ENCODE peak calls at places on chromosomes 1 and 21, in four cellular contexts. N is CD4-positive, CD25-positive, alpha-beta regulatory T cell; U is cardiac muscle cell; K is fibroblast of lung. T is an unnamed sample. For H3K4me1, the result is how much of the 10 kb centered on the place peaks cover.

GRCh38 chr1:20484526-20485462 is 1.2 kb downstream of the CAMK2N1 start:
- DNase-seq in N (no peak), U (no peak), K (no peak), T (peak)

GRCh38 chr1:155379180-155379876 is 58.6 kb downstream of the RUSC1 start:
- DNase-seq in N (peak), U (peak), K (peak), T (no peak)

GRCh38 chr1:91749690-91750335 is 136.1 kb downstream of the TGFBR3 start:
- DNase-seq in N (no peak), U (no peak), K (no peak), T (no peak)

GRCh38 chr1:93395195-93395594 is 49.5 kb downstream of the DR1 start:
- DNase-seq in N (no peak), U (no peak), K (peak), T (no peak)

GRCh38 chr1:178609015-178609414 is 96.1 kb downstream of the TEX35 start:
- DNase-seq in N (no peak), U (no peak), K (peak), T (peak)

GRCh38 chr1:246373828-246374569 is 133.1 kb downstream of the SMYD3 start:
- DNase-seq in N (no peak), U (no peak), K (no peak), T (no peak)

GRCh38 chr1:17212487-17213121 is 7.7 kb downstream of the PADI1 start:
- DNase-seq in N (peak), U (peak), K (peak), T (peak)

GRCh38 chr1:79040424-79041089 is 34.0 kb upstream of the ADGRL4 start:
- DNase-seq in N (peak), U (no peak), K (peak), T (peak)

GRCh38 chr1:4010284-4010683 is 110.2 kb upstream of the C1orf174 start:
- DNase-seq in N (no peak), U (no peak), K (no peak), T (no peak)

GRCh38 chr1:163163861-163164582 is 38.7 kb downstream of the RGS5 start:
- DNase-seq in N (no peak), U (no peak), K (peak), T (peak)

GRCh38 chr1:183069562-183070216 is 46.5 kb downstream of the LAMC1 start:
- DNase-seq in N (no peak), U (no peak), K (peak), T (no peak)

GRCh38 chr1:59986736-59987310 is 60.2 kb upstream of the CYP2J2 start:
- DNase-seq in N (no peak), U (no peak), K (no peak), T (no peak)

GRCh38 chr1:118981436-118981835 is 6.7 kb downstream of the TBX15 start:
- DNase-seq in N (no peak), U (no peak), K (no peak), T (peak)

GRCh38 chr1:3695326-3696217 is 43.3 kb downstream of the TP73 start:
- DNase-seq in N (no peak), U (peak), K (peak), T (no peak)

GRCh38 chr1:228318823-228319241 is 87.8 kb downstream of the TRIM11 start:
- DNase-seq in N (no peak), U (no peak), K (no peak), T (no peak)

GRCh38 chr1:204637985-204638356 is 47.6 kb downstream of the LRRN2 start:
- DNase-seq in N (no peak), U (no peak), K (peak), T (no peak)

GRCh38 chr1:230105754-230106625 is 39.0 kb downstream of the GALNT2 start:
- DNase-seq in N (peak), U (no peak), K (peak), T (no peak)

GRCh38 chr1:17119076-17119743 is at the start of gene PADI2:
- DNase-seq in N (peak), U (peak), K (peak), T (no peak)

GRCh38 chr1:18540136-18540765 is 59.5 kb downstream of the KLHDC7A start:
- DNase-seq in N (no peak), U (no peak), K (no peak), T (no peak)

GRCh38 chr1:6299557-6300165 is 38.8 kb upstream of the GPR153 start:
- DNase-seq in N (no peak), U (no peak), K (no peak), T (no peak)

GRCh38 chr21:45931397-45931969 is 50.1 kb upstream of the COL6A1 start:
- DNase-seq in N (no peak), U (no peak), K (no peak), T (no peak)

GRCh38 chr1:27727126-27727525 is 1.4 kb downstream of the FAM76A start:
- DNase-seq in N (no peak), U (no peak), K (peak), T (no peak)

GRCh38 chr1:203124546-203125317 is 2.8 kb upstream of the ADORA1 start:
- DNase-seq in N (no peak), U (no peak), K (peak), T (peak)

GRCh38 chr1:204837440-204838084 is 33.1 kb upstream of the NFASC start:
- DNase-seq in N (peak), U (peak), K (peak), T (peak)

GRCh38 chr21:28705616-28706015 is 287.1 kb downstream of the LTN1 start:
- DNase-seq in N (no peak), U (no peak), K (peak), T (no peak)

GRCh38 chr1:79791488-79792211 is 785.1 kb upstream of the ADGRL4 start:
- DNase-seq in N (no peak), U (no peak), K (no peak), T (no peak)

GRCh38 chr1:80535446-80535845 is 1265.3 kb upstream of the ADGRL2 start:
- DNase-seq in N (no peak), U (no peak), K (no peak), T (no peak)

GRCh38 chr1:107378602-107379265 is 237.9 kb downstream of the NTNG1 start:
- DNase-seq in N (no peak), U (no peak), K (peak), T (no peak)

GRCh38 chr1:5739561-5740078 is 252.6 kb downstream of the NPHP4 start:
- DNase-seq in N (no peak), U (no peak), K (no peak), T (no peak)

GRCh38 chr1:31576201-31576669 is at the start of gene TINAGL1:
- DNase-seq in N (peak), U (peak), K (no peak), T (peak)

GRCh38 chr1:164885311-164885710 is 326.3 kb downstream of the PBX1 start:
- DNase-seq in N (no peak), U (no peak), K (no peak), T (no peak)

GRCh38 chr1:155645024-155645423 is 35.0 kb downstream of the MSTO1 start:
- DNase-seq in N (no peak), U (no peak), K (no peak), T (no peak)

GRCh38 chr1:213564215-213564659 is 423.5 kb upstream of the PROX1 start:
- DNase-seq in N (no peak), U (peak), K (no peak), T (no peak)

GRCh38 chr1:156927215-156928042 is 7.0 kb downstream of the LRRC71 start:
- DNase-seq in N (peak), U (peak), K (peak), T (peak)

GRCh38 chr1:155324717-155325595 is 4.3 kb downstream of the RUSC1 start:
- DNase-seq in N (no peak), U (peak), K (peak), T (peak)

GRCh38 chr1:19744335-19744743 is 55.4 kb downstream of the TMCO4 start:
- DNase-seq in N (no peak), U (no peak), K (no peak), T (no peak)

GRCh38 chr1:193538004-193538355 is 351.6 kb upstream of the B3GALT2 start:
- DNase-seq in N (no peak), U (no peak), K (no peak), T (no peak)

GRCh38 chr1:177256153-177256814 is 85.5 kb downstream of the BRINP2 start:
- DNase-seq in N (no peak), U (peak), K (peak), T (peak)

GRCh38 chr21:30166171-30166570 is 434 bp downstream of the CLDN17 start:
- DNase-seq in N (no peak), U (no peak), K (no peak), T (no peak)

DNA sequence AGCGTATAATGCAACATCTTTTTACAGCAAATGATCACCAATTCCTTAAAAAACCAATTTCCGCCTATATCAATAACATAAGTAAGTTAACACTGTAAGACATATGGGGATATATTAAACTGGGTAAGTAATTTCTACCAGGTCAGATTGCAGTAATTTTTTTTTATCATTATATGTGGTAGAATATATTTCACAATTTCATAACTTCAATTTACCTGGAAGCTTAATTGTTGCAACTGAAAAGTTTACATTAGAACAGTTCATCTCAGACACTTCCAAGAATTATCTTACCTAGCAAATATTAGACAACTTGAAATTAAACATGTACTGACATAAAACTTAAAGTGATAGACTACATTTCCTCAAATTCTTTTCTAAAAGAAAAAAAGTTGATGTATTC is 51.9 kb upstream of the ASPM start:
- DNase-seq in N (no peak), U (no peak), K (no peak), T (no peak)
- H3K27ac ChIP-seq in N (no peak), U (no peak), K (no peak), T (no peak)

GRCh38 chr21:33201945-33202344 is 27.8 kb upstream of the IFNAR2 start:
- DNase-seq in N (no peak), U (no peak), K (no peak), T (peak)

GRCh38 chr21:33199516-33200217 is 30.1 kb upstream of the IFNAR2 start:
- DNase-seq in N (peak), U (peak), K (peak), T (peak)

GRCh38 chr21:33203371-33203724 is 26.4 kb upstream of the IFNAR2 start:
- DNase-seq in N (no peak), U (no peak), K (no peak), T (no peak)

GRCh38 chr21:33205476-33205875 is 24.3 kb upstream of the IFNAR2 start:
- DNase-seq in N (peak), U (no peak), K (no peak), T (no peak)

DNA sequence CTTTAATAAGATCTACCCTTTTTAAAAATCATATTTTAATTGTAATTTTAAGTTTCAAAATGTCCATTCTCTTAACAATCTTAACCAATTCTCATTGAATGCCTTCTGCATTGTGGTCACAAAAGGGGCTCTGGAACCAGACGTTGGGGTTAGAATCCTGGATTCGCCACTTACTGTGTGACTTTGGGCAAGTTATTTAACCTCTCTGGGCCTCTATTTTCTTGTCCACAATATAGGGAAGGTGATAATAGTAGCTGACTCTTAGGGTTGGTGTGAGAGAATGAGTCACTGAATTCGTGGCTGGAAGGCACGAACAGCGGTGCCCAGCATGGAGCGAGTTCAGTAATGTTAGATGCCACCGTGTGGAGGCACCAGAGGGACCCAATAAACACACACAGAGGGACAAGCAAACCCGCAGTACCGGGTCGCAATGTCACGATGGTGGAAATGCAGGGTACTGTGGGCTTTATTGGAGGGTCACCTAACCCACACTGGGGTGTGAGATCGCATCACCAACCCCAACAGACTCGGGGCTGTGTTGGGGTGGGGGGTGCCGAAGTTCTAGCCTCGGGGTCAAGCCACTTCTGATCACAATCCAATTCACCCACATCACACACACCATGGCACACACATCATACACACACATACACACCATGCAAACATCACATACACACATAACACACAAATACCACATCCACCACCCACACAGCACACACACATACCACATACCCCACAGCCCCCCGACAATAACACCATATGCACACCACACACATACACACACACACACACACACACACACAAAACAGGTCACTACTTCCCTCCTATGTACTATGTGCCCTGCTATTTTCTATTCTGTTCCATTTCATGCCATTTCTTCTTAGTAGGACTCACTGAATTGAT is 27.0 kb upstream of the IFNAR2 start:
- DNase-seq in N (no peak), U (no peak), K (no peak), T (peak)
- H3K4me1 ChIP-seq in N (under half), U (under half), K (under half), T (under half)

DNA sequence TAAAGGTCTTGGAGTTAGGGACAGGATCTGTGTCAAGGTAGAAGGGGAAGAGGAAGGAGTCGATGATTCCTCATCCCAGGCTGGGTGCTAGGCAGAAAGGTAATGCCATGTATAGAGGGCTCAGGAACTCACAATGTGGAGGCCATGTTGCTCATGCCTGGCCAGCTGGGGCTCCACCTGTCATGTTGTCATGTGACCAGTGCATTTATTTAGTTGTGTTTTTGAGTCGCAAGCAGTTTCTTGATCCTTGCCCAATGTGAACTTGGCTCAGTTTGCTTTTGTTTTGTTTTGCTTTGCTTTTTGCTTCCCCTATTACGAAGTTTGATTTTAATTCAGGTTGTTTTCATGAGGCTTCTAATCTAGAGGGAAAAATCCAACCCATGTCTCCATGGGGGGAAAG is 5.7 kb downstream of the CASQ2 start:
- DNase-seq in N (no peak), U (no peak), K (no peak), T (no peak)
- H3K4me3 ChIP-seq in N (no peak), U (no peak), K (no peak), T (no peak)

DNA sequence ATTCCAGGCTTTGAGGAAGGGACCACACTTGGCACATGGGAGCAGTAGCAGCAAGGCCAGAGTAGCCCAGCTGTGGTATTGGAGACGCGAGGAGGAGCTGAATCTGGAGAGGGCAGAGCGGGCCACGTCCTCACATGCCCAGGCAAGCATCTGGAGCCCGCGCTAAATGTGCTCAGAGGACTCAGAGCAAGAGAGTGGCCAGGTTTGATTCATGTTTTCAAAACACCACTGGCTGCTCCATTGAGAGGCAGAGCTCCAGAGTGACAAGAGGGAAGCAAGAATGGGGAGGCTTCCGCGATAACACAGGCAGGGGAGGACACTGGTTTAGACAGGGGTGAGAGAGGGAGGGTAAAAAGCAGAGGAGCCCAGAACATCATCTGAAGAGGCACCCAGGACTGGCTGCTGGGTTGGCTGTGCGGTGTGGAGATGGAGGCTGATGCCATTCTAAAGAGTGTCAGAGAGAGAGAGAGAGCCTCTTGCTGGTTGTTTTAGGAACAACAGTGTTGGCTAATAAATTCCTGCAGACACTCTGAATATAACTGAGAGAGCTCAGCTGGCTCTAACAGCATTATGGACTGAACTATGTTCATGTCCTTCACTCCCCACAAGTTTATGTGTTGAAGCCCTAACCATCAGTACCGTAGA is 32.3 kb downstream of the RCAN1 start:
- DNase-seq in N (peak), U (peak), K (peak), T (peak)
- H3K27ac ChIP-seq in N (no peak), U (no peak), K (no peak), T (no peak)

DNA sequence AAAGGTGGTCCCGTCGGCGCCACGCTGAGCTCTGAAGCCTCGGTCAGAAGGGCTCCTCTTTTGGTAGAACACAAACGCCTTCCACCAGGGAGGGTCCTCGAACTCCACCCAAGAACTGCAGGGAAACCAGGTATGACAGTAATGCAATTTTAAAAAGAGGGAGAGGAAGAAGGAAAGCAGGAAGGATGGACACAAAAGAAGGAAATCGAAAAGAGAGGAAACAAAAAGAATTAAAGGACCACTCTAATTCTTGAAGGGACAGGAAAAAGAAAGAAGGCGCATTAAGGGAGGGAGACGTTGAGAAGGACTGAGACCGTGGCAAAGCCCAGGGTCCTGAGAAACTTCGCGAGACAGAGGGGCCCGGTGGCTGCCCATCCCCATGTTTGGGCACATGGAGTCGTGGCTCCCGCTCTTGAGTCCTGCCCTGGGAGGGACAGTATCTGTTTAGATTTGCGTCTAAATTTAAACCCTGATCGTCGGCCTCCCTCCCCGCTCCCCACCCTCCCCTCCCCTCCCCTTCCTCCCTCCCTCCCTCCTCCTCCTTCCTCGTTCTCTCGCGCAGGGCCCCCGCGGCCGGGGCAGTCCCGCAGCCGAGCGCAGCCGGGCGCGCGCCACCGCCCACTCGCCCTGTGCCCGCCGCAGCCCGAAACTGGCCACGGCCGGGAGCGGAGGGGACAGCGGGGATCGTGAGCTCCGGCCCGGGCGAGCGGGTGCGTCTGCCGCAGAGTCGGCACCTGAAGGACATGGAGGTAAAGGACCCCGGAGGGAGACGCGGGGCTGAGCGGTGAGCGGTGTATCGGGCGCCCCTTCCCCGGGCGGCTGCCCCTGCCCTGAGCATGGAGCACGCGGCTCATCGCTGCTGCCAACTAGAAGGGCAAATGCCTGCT is at the start of gene RCSD1:
- DNase-seq in N (peak), U (peak), K (peak), T (no peak)
- H3K4me1 ChIP-seq in N (half or more), U (half or more), K (under half), T (under half)

GRCh38 chr1:8947127-8947691 is 1.5 kb downstream of the CA6 start:
- DNase-seq in N (peak), U (no peak), K (no peak), T (no peak)
- H3K4me3 ChIP-seq in N (no peak), U (no peak), K (no peak), T (no peak)

GRCh38 chr21:34883501-34884271 is 165.4 kb downstream of the RUNX1 start:
- DNase-seq in N (no peak), U (no peak), K (no peak), T (no peak)

GRCh38 chr21:34880401-34880800 is 168.7 kb downstream of the RUNX1 start:
- DNase-seq in N (no peak), U (no peak), K (no peak), T (no peak)

GRCh38 chr21:34881421-34881820 is 167.7 kb downstream of the RUNX1 start:
- DNase-seq in N (no peak), U (no peak), K (peak), T (peak)

GRCh38 chr21:34882719-34883131 is 166.4 kb downstream of the RUNX1 start:
- DNase-seq in N (no peak), U (no peak), K (no peak), T (no peak)

GRCh38 chr21:34881894-34882371 is 167.2 kb downstream of the RUNX1 start:
- DNase-seq in N (no peak), U (no peak), K (peak), T (peak)
- H3K27ac ChIP-seq in N (peak), U (no peak), K (peak), T (peak)

T was measured in SJSA1.